ENCODE peak calls at places on chromosomes 16 and 17, in five cellular contexts. Y is HT-29, M is transverse colon, L is HuH-7.5, D is NCI-H748 treated with DMSO at 0.1 percent for 48 hours. T is an unnamed sample.

GRCh38 chr16:70442344-70442743 is 3.4 kb upstream of the ST3GAL2 start:
- DNase-seq in M (no peak), D (no peak), Y (no peak), L (no peak), T (no peak)

GRCh38 chr17:81388612-81389367 is 6.5 kb upstream of the BAHCC1 start:
- DNase-seq in Y (no peak), D (no peak), L (no peak), M (no peak), T (peak)

GRCh38 chr17:71975998-71976649 is 144.7 kb upstream of the SOX9 start:
- DNase-seq in Y (peak), M (peak), D (no peak), L (no peak), T (peak)

GRCh38 chr17:2094891-2095535 is 40.1 kb downstream of the HIC1 start:
- DNase-seq in Y (peak), L (peak), D (no peak), M (peak), T (no peak)

GRCh38 chr17:7186241-7186640 is 7.1 kb upstream of the ASGR1 start:
- DNase-seq in L (peak), D (no peak), M (no peak), Y (no peak), T (no peak)

GRCh38 chr16:22420606-22421135 is 46.3 kb upstream of the CDR2 start:
- DNase-seq in M (no peak), D (no peak), Y (no peak), L (no peak), T (no peak)

GRCh38 chr17:65009848-65010247 is 46.7 kb downstream of the GNA13 start:
- DNase-seq in D (no peak), Y (no peak), M (no peak), L (no peak), T (no peak)

GRCh38 chr17:4631431-4631830 is 10.0 kb downstream of the ALOX15 start:
- DNase-seq in Y (no peak), M (no peak), D (no peak), L (no peak), T (no peak)

GRCh38 chr16:58236231-58236690 is 38.4 kb upstream of the CSNK2A2 start:
- DNase-seq in L (peak), Y (peak), M (peak), D (peak), T (peak)

GRCh38 chr17:66152756-66153155 is 39.2 kb downstream of the CEP112 start:
- DNase-seq in L (no peak), M (no peak), Y (no peak), D (no peak), T (no peak)

GRCh38 chr17:48427598-48427997 is 2.4 kb downstream of the SKAP1 start:
- DNase-seq in Y (peak), M (peak), D (no peak), L (no peak), T (peak)

GRCh38 chr17:80422981-80423380 is 8.0 kb downstream of the ENDOV start:
- DNase-seq in M (no peak), L (no peak), D (no peak), Y (no peak), T (no peak)

GRCh38 chr16:4260360-4260759 is 12.5 kb downstream of the TFAP4 start:
- DNase-seq in Y (peak), L (no peak), D (peak), M (peak), T (peak)

GRCh38 chr16:10578474-10579316 is 1.7 kb downstream of the EMP2 start:
- DNase-seq in L (no peak), M (peak), Y (peak), D (no peak), T (no peak)

GRCh38 chr17:77863814-77864161 is 94.7 kb upstream of the TNRC6C start:
- DNase-seq in L (no peak), M (peak), D (no peak), Y (no peak), T (peak)

GRCh38 chr17:17837380-17837821 is 615 bp upstream of the SREBF1 start:
- DNase-seq in M (no peak), L (no peak), Y (peak), D (no peak), T (no peak)

GRCh38 chr16:31713945-31714898 is 159.4 kb upstream of the ZNF267 start:
- DNase-seq in L (no peak), D (no peak), Y (peak), M (no peak), T (peak)

GRCh38 chr16:67936876-67937605 is 391 bp upstream of the PSMB10 start:
- DNase-seq in M (peak), Y (peak), D (no peak), L (no peak), T (no peak)

GRCh38 chr16:84501077-84501735 is 3.3 kb downstream of the MEAK7 start:
- DNase-seq in L (no peak), M (peak), D (no peak), Y (peak), T (no peak)

GRCh38 chr17:48636177-48637018 is 10.2 kb upstream of the HOXB9 start:
- DNase-seq in M (peak), Y (peak), D (peak), L (peak), T (peak)

GRCh38 chr17:82893779-82894178 is 54.0 kb upstream of the ZNF750 start:
- DNase-seq in D (no peak), L (no peak), Y (no peak), M (no peak), T (no peak)

GRCh38 chr16:3696425-3697218 is 20.7 kb downstream of the TRAP1 start:
- DNase-seq in Y (peak), L (no peak), D (no peak), M (no peak), T (no peak)

GRCh38 chr17:43540821-43541674 is 5.1 kb downstream of the ETV4 start:
- DNase-seq in L (no peak), D (no peak), M (no peak), Y (no peak), T (no peak)

GRCh38 chr17:50946891-50947843 is 81.0 kb upstream of the TOB1 start:
- DNase-seq in L (no peak), Y (no peak), M (peak), D (no peak), T (no peak)

GRCh38 chr17:57228921-57229320 is 27.4 kb upstream of the MSI2 start:
- DNase-seq in D (no peak), L (no peak), M (no peak), Y (no peak), T (no peak)